ENCODE peak calls at places on chromosome 13, in seven cellular contexts. One of them, this sample, is unnamed.

GRCh38 chr13:111184685-111185401 is 69.7 kb downstream of the ARHGEF7 start:
- DNase-seq in activated CD4-positive, alpha-beta T cell treated with anti-CD3 and anti-CD28 coated beads, Interleukin-2, amount 10 ng/mL, durations not matched to agents 24 days and 14 days: peak
- DNase-seq in activated naive CD8-positive, alpha-beta T cell treated with anti-CD3 and anti-CD28 coated beads, Interleukin-2, amount 10 ng/mL, durations not matched to agents 7 days and 5 days: peak
- DNase-seq in NCI-H1930: no peak
- DNase-seq in NCI-H1105: no peak
- DNase-seq in testis: no peak
- DNase-seq in NCI-H1048: no peak
- DNase-seq in this sample: no peak

GRCh38 chr13:73063166-73063565 is 4.4 kb downstream of the KLF5 start:
- DNase-seq in activated CD4-positive, alpha-beta T cell treated with anti-CD3 and anti-CD28 coated beads, Interleukin-2, amount 10 ng/mL, durations not matched to agents 24 days and 14 days: no peak
- DNase-seq in activated naive CD8-positive, alpha-beta T cell treated with anti-CD3 and anti-CD28 coated beads, Interleukin-2, amount 10 ng/mL, durations not matched to agents 7 days and 5 days: no peak
- DNase-seq in NCI-H1930: no peak
- DNase-seq in NCI-H1105: no peak
- DNase-seq in testis: no peak
- DNase-seq in NCI-H1048: no peak
- DNase-seq in this sample: no peak

GRCh38 chr13:27186295-27186694 is 14.7 kb upstream of the USP12 start:
- DNase-seq in activated CD4-positive, alpha-beta T cell treated with anti-CD3 and anti-CD28 coated beads, Interleukin-2, amount 10 ng/mL, durations not matched to agents 24 days and 14 days: no peak
- DNase-seq in activated naive CD8-positive, alpha-beta T cell treated with anti-CD3 and anti-CD28 coated beads, Interleukin-2, amount 10 ng/mL, durations not matched to agents 7 days and 5 days: no peak
- DNase-seq in NCI-H1930: no peak
- DNase-seq in NCI-H1105: no peak
- DNase-seq in testis: no peak
- DNase-seq in NCI-H1048: no peak
- DNase-seq in this sample: no peak

GRCh38 chr13:24678151-24678550 is 2.1 kb upstream of the ATP12A start:
- DNase-seq in activated CD4-positive, alpha-beta T cell treated with anti-CD3 and anti-CD28 coated beads, Interleukin-2, amount 10 ng/mL, durations not matched to agents 24 days and 14 days: no peak
- DNase-seq in activated naive CD8-positive, alpha-beta T cell treated with anti-CD3 and anti-CD28 coated beads, Interleukin-2, amount 10 ng/mL, durations not matched to agents 7 days and 5 days: no peak
- DNase-seq in NCI-H1930: no peak
- DNase-seq in NCI-H1105: no peak
- DNase-seq in testis: no peak
- DNase-seq in NCI-H1048: no peak
- DNase-seq in this sample: no peak

GRCh38 chr13:24038405-24038804 is 122.1 kb upstream of the SPATA13 start:
- DNase-seq in activated CD4-positive, alpha-beta T cell treated with anti-CD3 and anti-CD28 coated beads, Interleukin-2, amount 10 ng/mL, durations not matched to agents 24 days and 14 days: peak
- DNase-seq in activated naive CD8-positive, alpha-beta T cell treated with anti-CD3 and anti-CD28 coated beads, Interleukin-2, amount 10 ng/mL, durations not matched to agents 7 days and 5 days: no peak
- DNase-seq in NCI-H1930: no peak
- DNase-seq in NCI-H1105: no peak
- DNase-seq in testis: no peak
- DNase-seq in NCI-H1048: no peak
- DNase-seq in this sample: no peak

GRCh38 chr13:46146898-46147297 is 35.1 kb downstream of the LCP1 start:
- DNase-seq in activated CD4-positive, alpha-beta T cell treated with anti-CD3 and anti-CD28 coated beads, Interleukin-2, amount 10 ng/mL, durations not matched to agents 24 days and 14 days: no peak
- DNase-seq in activated naive CD8-positive, alpha-beta T cell treated with anti-CD3 and anti-CD28 coated beads, Interleukin-2, amount 10 ng/mL, durations not matched to agents 7 days and 5 days: no peak
- DNase-seq in NCI-H1930: peak
- DNase-seq in NCI-H1105: no peak
- DNase-seq in testis: peak
- DNase-seq in NCI-H1048: no peak
- DNase-seq in this sample: no peak

GRCh38 chr13:33859691-33860303 is 41.8 kb downstream of the RFC3 start:
- DNase-seq in activated CD4-positive, alpha-beta T cell treated with anti-CD3 and anti-CD28 coated beads, Interleukin-2, amount 10 ng/mL, durations not matched to agents 24 days and 14 days: no peak
- DNase-seq in activated naive CD8-positive, alpha-beta T cell treated with anti-CD3 and anti-CD28 coated beads, Interleukin-2, amount 10 ng/mL, durations not matched to agents 7 days and 5 days: no peak
- DNase-seq in NCI-H1930: no peak
- DNase-seq in NCI-H1105: no peak
- DNase-seq in testis: no peak
- DNase-seq in NCI-H1048: no peak
- DNase-seq in this sample: peak

GRCh38 chr13:72258340-72258981 is 391.5 kb upstream of the DACH1 start:
- DNase-seq in activated CD4-positive, alpha-beta T cell treated with anti-CD3 and anti-CD28 coated beads, Interleukin-2, amount 10 ng/mL, durations not matched to agents 24 days and 14 days: no peak
- DNase-seq in activated naive CD8-positive, alpha-beta T cell treated with anti-CD3 and anti-CD28 coated beads, Interleukin-2, amount 10 ng/mL, durations not matched to agents 7 days and 5 days: no peak
- DNase-seq in NCI-H1930: no peak
- DNase-seq in NCI-H1105: no peak
- DNase-seq in testis: peak
- DNase-seq in NCI-H1048: no peak
- DNase-seq in this sample: no peak

GRCh38 chr13:98549006-98549727 is 27.7 kb downstream of the STK24 start:
- DNase-seq in activated CD4-positive, alpha-beta T cell treated with anti-CD3 and anti-CD28 coated beads, Interleukin-2, amount 10 ng/mL, durations not matched to agents 24 days and 14 days: no peak
- DNase-seq in activated naive CD8-positive, alpha-beta T cell treated with anti-CD3 and anti-CD28 coated beads, Interleukin-2, amount 10 ng/mL, durations not matched to agents 7 days and 5 days: no peak
- DNase-seq in NCI-H1930: no peak
- DNase-seq in NCI-H1105: no peak
- DNase-seq in testis: no peak
- DNase-seq in NCI-H1048: no peak
- DNase-seq in this sample: no peak

GRCh38 chr13:99265823-99266426 is 7.7 kb upstream of the GPR18 start:
- DNase-seq in activated CD4-positive, alpha-beta T cell treated with anti-CD3 and anti-CD28 coated beads, Interleukin-2, amount 10 ng/mL, durations not matched to agents 24 days and 14 days: peak
- DNase-seq in activated naive CD8-positive, alpha-beta T cell treated with anti-CD3 and anti-CD28 coated beads, Interleukin-2, amount 10 ng/mL, durations not matched to agents 7 days and 5 days: no peak
- DNase-seq in NCI-H1930: no peak
- DNase-seq in NCI-H1105: no peak
- DNase-seq in testis: no peak
- DNase-seq in NCI-H1048: peak
- DNase-seq in this sample: peak

GRCh38 chr13:64075543-64076271 is 2660.1 kb upstream of the PCDH20 start:
- DNase-seq in activated CD4-positive, alpha-beta T cell treated with anti-CD3 and anti-CD28 coated beads, Interleukin-2, amount 10 ng/mL, durations not matched to agents 24 days and 14 days: no peak
- DNase-seq in activated naive CD8-positive, alpha-beta T cell treated with anti-CD3 and anti-CD28 coated beads, Interleukin-2, amount 10 ng/mL, durations not matched to agents 7 days and 5 days: no peak
- DNase-seq in NCI-H1930: no peak
- DNase-seq in NCI-H1105: peak
- DNase-seq in testis: peak
- DNase-seq in NCI-H1048: no peak
- DNase-seq in this sample: no peak

GRCh38 chr13:110685305-110685704 is 20.6 kb downstream of the CARS2 start:
- DNase-seq in activated CD4-positive, alpha-beta T cell treated with anti-CD3 and anti-CD28 coated beads, Interleukin-2, amount 10 ng/mL, durations not matched to agents 24 days and 14 days: no peak
- DNase-seq in activated naive CD8-positive, alpha-beta T cell treated with anti-CD3 and anti-CD28 coated beads, Interleukin-2, amount 10 ng/mL, durations not matched to agents 7 days and 5 days: no peak
- DNase-seq in NCI-H1930: no peak
- DNase-seq in NCI-H1105: no peak
- DNase-seq in testis: no peak
- DNase-seq in NCI-H1048: no peak
- DNase-seq in this sample: no peak

GRCh38 chr13:97629601-97630272 is 195.8 kb downstream of the RAP2A start:
- DNase-seq in activated CD4-positive, alpha-beta T cell treated with anti-CD3 and anti-CD28 coated beads, Interleukin-2, amount 10 ng/mL, durations not matched to agents 24 days and 14 days: no peak
- DNase-seq in activated naive CD8-positive, alpha-beta T cell treated with anti-CD3 and anti-CD28 coated beads, Interleukin-2, amount 10 ng/mL, durations not matched to agents 7 days and 5 days: no peak
- DNase-seq in NCI-H1930: no peak
- DNase-seq in NCI-H1105: peak
- DNase-seq in testis: no peak
- DNase-seq in NCI-H1048: no peak
- DNase-seq in this sample: no peak

GRCh38 chr13:29674532-29674931 is 79.0 kb upstream of the SLC7A1 start:
- DNase-seq in activated CD4-positive, alpha-beta T cell treated with anti-CD3 and anti-CD28 coated beads, Interleukin-2, amount 10 ng/mL, durations not matched to agents 24 days and 14 days: no peak
- DNase-seq in activated naive CD8-positive, alpha-beta T cell treated with anti-CD3 and anti-CD28 coated beads, Interleukin-2, amount 10 ng/mL, durations not matched to agents 7 days and 5 days: no peak
- DNase-seq in NCI-H1930: no peak
- DNase-seq in NCI-H1105: no peak
- DNase-seq in testis: no peak
- DNase-seq in NCI-H1048: no peak
- DNase-seq in this sample: no peak

GRCh38 chr13:26011208-26011573 is 40.6 kb downstream of the SHISA2 start:
- DNase-seq in activated CD4-positive, alpha-beta T cell treated with anti-CD3 and anti-CD28 coated beads, Interleukin-2, amount 10 ng/mL, durations not matched to agents 24 days and 14 days: no peak
- DNase-seq in activated naive CD8-positive, alpha-beta T cell treated with anti-CD3 and anti-CD28 coated beads, Interleukin-2, amount 10 ng/mL, durations not matched to agents 7 days and 5 days: no peak
- DNase-seq in NCI-H1930: no peak
- DNase-seq in NCI-H1105: no peak
- DNase-seq in testis: no peak
- DNase-seq in NCI-H1048: no peak
- DNase-seq in this sample: no peak

GRCh38 chr13:99528547-99528946 is 27.3 kb downstream of the TM9SF2 start:
- DNase-seq in activated CD4-positive, alpha-beta T cell treated with anti-CD3 and anti-CD28 coated beads, Interleukin-2, amount 10 ng/mL, durations not matched to agents 24 days and 14 days: peak
- DNase-seq in activated naive CD8-positive, alpha-beta T cell treated with anti-CD3 and anti-CD28 coated beads, Interleukin-2, amount 10 ng/mL, durations not matched to agents 7 days and 5 days: no peak
- DNase-seq in NCI-H1930: no peak
- DNase-seq in NCI-H1105: no peak
- DNase-seq in testis: no peak
- DNase-seq in NCI-H1048: no peak
- DNase-seq in this sample: no peak

GRCh38 chr13:74819549-74819948 is 662.4 kb downstream of the TBC1D4 start:
- DNase-seq in activated CD4-positive, alpha-beta T cell treated with anti-CD3 and anti-CD28 coated beads, Interleukin-2, amount 10 ng/mL, durations not matched to agents 24 days and 14 days: no peak
- DNase-seq in activated naive CD8-positive, alpha-beta T cell treated with anti-CD3 and anti-CD28 coated beads, Interleukin-2, amount 10 ng/mL, durations not matched to agents 7 days and 5 days: no peak
- DNase-seq in NCI-H1930: no peak
- DNase-seq in NCI-H1105: no peak
- DNase-seq in testis: no peak
- DNase-seq in NCI-H1048: no peak
- DNase-seq in this sample: no peak

GRCh38 chr13:32164622-32165268 is 133.2 kb downstream of the FRY start:
- DNase-seq in activated CD4-positive, alpha-beta T cell treated with anti-CD3 and anti-CD28 coated beads, Interleukin-2, amount 10 ng/mL, durations not matched to agents 24 days and 14 days: peak
- DNase-seq in activated naive CD8-positive, alpha-beta T cell treated with anti-CD3 and anti-CD28 coated beads, Interleukin-2, amount 10 ng/mL, durations not matched to agents 7 days and 5 days: no peak
- DNase-seq in NCI-H1930: peak
- DNase-seq in NCI-H1105: peak
- DNase-seq in testis: peak
- DNase-seq in NCI-H1048: peak
- DNase-seq in this sample: peak

GRCh38 chr13:101640797-101641400 is 188.4 kb downstream of the ITGBL1 start:
- DNase-seq in activated CD4-positive, alpha-beta T cell treated with anti-CD3 and anti-CD28 coated beads, Interleukin-2, amount 10 ng/mL, durations not matched to agents 24 days and 14 days: no peak
- DNase-seq in activated naive CD8-positive, alpha-beta T cell treated with anti-CD3 and anti-CD28 coated beads, Interleukin-2, amount 10 ng/mL, durations not matched to agents 7 days and 5 days: no peak
- DNase-seq in NCI-H1930: no peak
- DNase-seq in NCI-H1105: no peak
- DNase-seq in testis: no peak
- DNase-seq in NCI-H1048: no peak
- DNase-seq in this sample: peak

GRCh38 chr13:102326381-102327118 is 75.3 kb downstream of the FGF14 start:
- DNase-seq in activated CD4-positive, alpha-beta T cell treated with anti-CD3 and anti-CD28 coated beads, Interleukin-2, amount 10 ng/mL, durations not matched to agents 24 days and 14 days: no peak
- DNase-seq in activated naive CD8-positive, alpha-beta T cell treated with anti-CD3 and anti-CD28 coated beads, Interleukin-2, amount 10 ng/mL, durations not matched to agents 7 days and 5 days: no peak
- DNase-seq in NCI-H1930: no peak
- DNase-seq in NCI-H1105: no peak
- DNase-seq in testis: no peak
- DNase-seq in NCI-H1048: no peak
- DNase-seq in this sample: no peak

GRCh38 chr13:45500492-45501174 is 35.9 kb downstream of the COG3 start:
- DNase-seq in activated CD4-positive, alpha-beta T cell treated with anti-CD3 and anti-CD28 coated beads, Interleukin-2, amount 10 ng/mL, durations not matched to agents 24 days and 14 days: no peak
- DNase-seq in activated naive CD8-positive, alpha-beta T cell treated with anti-CD3 and anti-CD28 coated beads, Interleukin-2, amount 10 ng/mL, durations not matched to agents 7 days and 5 days: no peak
- DNase-seq in NCI-H1930: no peak
- DNase-seq in NCI-H1105: no peak
- DNase-seq in testis: no peak
- DNase-seq in NCI-H1048: no peak
- DNase-seq in this sample: no peak

GRCh38 chr13:48563611-48564010 is 30.7 kb upstream of the RCBTB2 start:
- DNase-seq in activated CD4-positive, alpha-beta T cell treated with anti-CD3 and anti-CD28 coated beads, Interleukin-2, amount 10 ng/mL, durations not matched to agents 24 days and 14 days: no peak
- DNase-seq in activated naive CD8-positive, alpha-beta T cell treated with anti-CD3 and anti-CD28 coated beads, Interleukin-2, amount 10 ng/mL, durations not matched to agents 7 days and 5 days: no peak
- DNase-seq in NCI-H1930: no peak
- DNase-seq in NCI-H1105: no peak
- DNase-seq in testis: no peak
- DNase-seq in NCI-H1048: no peak
- DNase-seq in this sample: no peak

GRCh38 chr13:19185086-19185864 is 3.7 kb upstream of the TUBA3C start:
- DNase-seq in activated CD4-positive, alpha-beta T cell treated with anti-CD3 and anti-CD28 coated beads, Interleukin-2, amount 10 ng/mL, durations not matched to agents 24 days and 14 days: peak
- DNase-seq in activated naive CD8-positive, alpha-beta T cell treated with anti-CD3 and anti-CD28 coated beads, Interleukin-2, amount 10 ng/mL, durations not matched to agents 7 days and 5 days: no peak
- DNase-seq in NCI-H1930: no peak
- DNase-seq in NCI-H1105: no peak
- DNase-seq in testis: peak
- DNase-seq in NCI-H1048: no peak
- DNase-seq in this sample: no peak

GRCh38 chr13:100195568-100195967 is 106.7 kb downstream of the PCCA start:
- DNase-seq in activated CD4-positive, alpha-beta T cell treated with anti-CD3 and anti-CD28 coated beads, Interleukin-2, amount 10 ng/mL, durations not matched to agents 24 days and 14 days: no peak
- DNase-seq in activated naive CD8-positive, alpha-beta T cell treated with anti-CD3 and anti-CD28 coated beads, Interleukin-2, amount 10 ng/mL, durations not matched to agents 7 days and 5 days: no peak
- DNase-seq in NCI-H1930: no peak
- DNase-seq in NCI-H1105: no peak
- DNase-seq in testis: no peak
- DNase-seq in NCI-H1048: no peak
- DNase-seq in this sample: no peak

GRCh38 chr13:85140192-85140591 is 659.0 kb downstream of the SLITRK6 start:
- DNase-seq in activated CD4-positive, alpha-beta T cell treated with anti-CD3 and anti-CD28 coated beads, Interleukin-2, amount 10 ng/mL, durations not matched to agents 24 days and 14 days: no peak
- DNase-seq in activated naive CD8-positive, alpha-beta T cell treated with anti-CD3 and anti-CD28 coated beads, Interleukin-2, amount 10 ng/mL, durations not matched to agents 7 days and 5 days: no peak
- DNase-seq in NCI-H1930: no peak
- DNase-seq in NCI-H1105: no peak
- DNase-seq in testis: no peak
- DNase-seq in NCI-H1048: no peak
- DNase-seq in this sample: no peak

GRCh38 chr13:24192036-24192810 is 31.7 kb downstream of the SPATA13 start:
- DNase-seq in activated CD4-positive, alpha-beta T cell treated with anti-CD3 and anti-CD28 coated beads, Interleukin-2, amount 10 ng/mL, durations not matched to agents 24 days and 14 days: no peak
- DNase-seq in activated naive CD8-positive, alpha-beta T cell treated with anti-CD3 and anti-CD28 coated beads, Interleukin-2, amount 10 ng/mL, durations not matched to agents 7 days and 5 days: no peak
- DNase-seq in NCI-H1930: no peak
- DNase-seq in NCI-H1105: no peak
- DNase-seq in testis: no peak
- DNase-seq in NCI-H1048: no peak
- DNase-seq in this sample: no peak

GRCh38 chr13:114110091-114110829 is 22.2 kb downstream of the RASA3 start:
- DNase-seq in activated CD4-positive, alpha-beta T cell treated with anti-CD3 and anti-CD28 coated beads, Interleukin-2, amount 10 ng/mL, durations not matched to agents 24 days and 14 days: peak
- DNase-seq in activated naive CD8-positive, alpha-beta T cell treated with anti-CD3 and anti-CD28 coated beads, Interleukin-2, amount 10 ng/mL, durations not matched to agents 7 days and 5 days: peak
- DNase-seq in NCI-H1930: no peak
- DNase-seq in NCI-H1105: no peak
- DNase-seq in testis: no peak
- DNase-seq in NCI-H1048: no peak
- DNase-seq in this sample: no peak

GRCh38 chr13:98143601-98144500 is 957 bp downstream of the FARP1 start:
- DNase-seq in activated CD4-positive, alpha-beta T cell treated with anti-CD3 and anti-CD28 coated beads, Interleukin-2, amount 10 ng/mL, durations not matched to agents 24 days and 14 days: no peak
- DNase-seq in activated naive CD8-positive, alpha-beta T cell treated with anti-CD3 and anti-CD28 coated beads, Interleukin-2, amount 10 ng/mL, durations not matched to agents 7 days and 5 days: peak
- DNase-seq in NCI-H1930: no peak
- DNase-seq in NCI-H1105: no peak
- DNase-seq in testis: peak
- DNase-seq in NCI-H1048: no peak
- DNase-seq in this sample: peak

GRCh38 chr13:109787135-109787954 is 962 bp upstream of the IRS2 start:
- DNase-seq in activated CD4-positive, alpha-beta T cell treated with anti-CD3 and anti-CD28 coated beads, Interleukin-2, amount 10 ng/mL, durations not matched to agents 24 days and 14 days: peak
- DNase-seq in activated naive CD8-positive, alpha-beta T cell treated with anti-CD3 and anti-CD28 coated beads, Interleukin-2, amount 10 ng/mL, durations not matched to agents 7 days and 5 days: peak
- DNase-seq in NCI-H1930: peak
- DNase-seq in NCI-H1105: peak
- DNase-seq in testis: peak
- DNase-seq in NCI-H1048: no peak
- DNase-seq in this sample: peak

GRCh38 chr13:26695891-26696311 is 64.7 kb downstream of the GPR12 start:
- DNase-seq in activated CD4-positive, alpha-beta T cell treated with anti-CD3 and anti-CD28 coated beads, Interleukin-2, amount 10 ng/mL, durations not matched to agents 24 days and 14 days: no peak
- DNase-seq in activated naive CD8-positive, alpha-beta T cell treated with anti-CD3 and anti-CD28 coated beads, Interleukin-2, amount 10 ng/mL, durations not matched to agents 7 days and 5 days: no peak
- DNase-seq in NCI-H1930: no peak
- DNase-seq in NCI-H1105: no peak
- DNase-seq in testis: no peak
- DNase-seq in NCI-H1048: no peak
- DNase-seq in this sample: no peak

GRCh38 chr13:65836066-65836465 is 1394.1 kb downstream of the PCDH9 start:
- DNase-seq in activated CD4-positive, alpha-beta T cell treated with anti-CD3 and anti-CD28 coated beads, Interleukin-2, amount 10 ng/mL, durations not matched to agents 24 days and 14 days: no peak
- DNase-seq in activated naive CD8-positive, alpha-beta T cell treated with anti-CD3 and anti-CD28 coated beads, Interleukin-2, amount 10 ng/mL, durations not matched to agents 7 days and 5 days: no peak
- DNase-seq in NCI-H1930: no peak
- DNase-seq in NCI-H1105: no peak
- DNase-seq in testis: no peak
- DNase-seq in NCI-H1048: no peak
- DNase-seq in this sample: no peak

GRCh38 chr13:50323440-50324070 is 308.3 kb downstream of the KCNRG start:
- DNase-seq in activated CD4-positive, alpha-beta T cell treated with anti-CD3 and anti-CD28 coated beads, Interleukin-2, amount 10 ng/mL, durations not matched to agents 24 days and 14 days: peak
- DNase-seq in activated naive CD8-positive, alpha-beta T cell treated with anti-CD3 and anti-CD28 coated beads, Interleukin-2, amount 10 ng/mL, durations not matched to agents 7 days and 5 days: no peak
- DNase-seq in NCI-H1930: no peak
- DNase-seq in NCI-H1105: no peak
- DNase-seq in testis: no peak
- DNase-seq in NCI-H1048: no peak
- DNase-seq in this sample: peak

GRCh38 chr13:47211106-47211505 is 314.3 kb upstream of the HTR2A start:
- DNase-seq in activated CD4-positive, alpha-beta T cell treated with anti-CD3 and anti-CD28 coated beads, Interleukin-2, amount 10 ng/mL, durations not matched to agents 24 days and 14 days: no peak
- DNase-seq in activated naive CD8-positive, alpha-beta T cell treated with anti-CD3 and anti-CD28 coated beads, Interleukin-2, amount 10 ng/mL, durations not matched to agents 7 days and 5 days: no peak
- DNase-seq in NCI-H1930: no peak
- DNase-seq in NCI-H1105: no peak
- DNase-seq in testis: no peak
- DNase-seq in NCI-H1048: no peak
- DNase-seq in this sample: no peak

GRCh38 chr13:88945793-88946192 is 1274.6 kb downstream of the SLITRK5 start:
- DNase-seq in activated CD4-positive, alpha-beta T cell treated with anti-CD3 and anti-CD28 coated beads, Interleukin-2, amount 10 ng/mL, durations not matched to agents 24 days and 14 days: no peak
- DNase-seq in activated naive CD8-positive, alpha-beta T cell treated with anti-CD3 and anti-CD28 coated beads, Interleukin-2, amount 10 ng/mL, durations not matched to agents 7 days and 5 days: no peak
- DNase-seq in NCI-H1930: no peak
- DNase-seq in NCI-H1105: no peak
- DNase-seq in testis: no peak
- DNase-seq in NCI-H1048: no peak
- DNase-seq in this sample: no peak

GRCh38 chr13:111219306-111219705 is 101.1 kb upstream of the TEX29 start:
- DNase-seq in activated CD4-positive, alpha-beta T cell treated with anti-CD3 and anti-CD28 coated beads, Interleukin-2, amount 10 ng/mL, durations not matched to agents 24 days and 14 days: no peak
- DNase-seq in activated naive CD8-positive, alpha-beta T cell treated with anti-CD3 and anti-CD28 coated beads, Interleukin-2, amount 10 ng/mL, durations not matched to agents 7 days and 5 days: no peak
- DNase-seq in NCI-H1930: no peak
- DNase-seq in NCI-H1105: no peak
- DNase-seq in testis: no peak
- DNase-seq in NCI-H1048: no peak
- DNase-seq in this sample: no peak

GRCh38 chr13:60654405-60654804 is 257.4 kb downstream of the TDRD3 start:
- DNase-seq in activated CD4-positive, alpha-beta T cell treated with anti-CD3 and anti-CD28 coated beads, Interleukin-2, amount 10 ng/mL, durations not matched to agents 24 days and 14 days: no peak
- DNase-seq in activated naive CD8-positive, alpha-beta T cell treated with anti-CD3 and anti-CD28 coated beads, Interleukin-2, amount 10 ng/mL, durations not matched to agents 7 days and 5 days: no peak
- DNase-seq in NCI-H1930: no peak
- DNase-seq in NCI-H1105: peak
- DNase-seq in testis: peak
- DNase-seq in NCI-H1048: no peak
- DNase-seq in this sample: peak

This sample was measured in RKO.